ENCODE peak calls at places on chromosomes 7 and 10, in nine cellular contexts. One of them, this sample, is unnamed.

GRCh38 chr10:91740353-91740924 is 57.8 kb upstream of the TNKS2 start:
- DNase-seq in neural progenitor cell: no peak
- DNase-seq in Peyer's patch: no peak
- DNase-seq in ovary: no peak
- DNase-seq in kidney: peak
- DNase-seq in fibroblast of the aortic adventitia: no peak
- DNase-seq in pancreas: no peak
- DNase-seq in lower leg skin: no peak
- DNase-seq in dorsolateral prefrontal cortex: no peak
- DNase-seq in this sample: no peak

GRCh38 chr7:498678-499641 is 20.7 kb downstream of the PDGFA start:
- DNase-seq in neural progenitor cell: no peak
- DNase-seq in Peyer's patch: no peak
- DNase-seq in ovary: no peak
- DNase-seq in kidney: peak
- DNase-seq in fibroblast of the aortic adventitia: peak
- DNase-seq in pancreas: peak
- DNase-seq in lower leg skin: no peak
- DNase-seq in dorsolateral prefrontal cortex: no peak
- DNase-seq in this sample: no peak

GRCh38 chr10:80541144-80541750 is 3.5 kb downstream of the SH2D4B start:
- DNase-seq in neural progenitor cell: no peak
- DNase-seq in Peyer's patch: no peak
- DNase-seq in ovary: no peak
- DNase-seq in kidney: no peak
- DNase-seq in fibroblast of the aortic adventitia: no peak
- DNase-seq in pancreas: no peak
- DNase-seq in lower leg skin: peak
- DNase-seq in dorsolateral prefrontal cortex: peak
- DNase-seq in this sample: no peak

GRCh38 chr7:6234384-6234783 is 38.0 kb downstream of the CYTH3 start:
- DNase-seq in neural progenitor cell: no peak
- DNase-seq in Peyer's patch: no peak
- DNase-seq in ovary: no peak
- DNase-seq in kidney: no peak
- DNase-seq in fibroblast of the aortic adventitia: no peak
- DNase-seq in pancreas: no peak
- DNase-seq in lower leg skin: no peak
- DNase-seq in dorsolateral prefrontal cortex: no peak
- DNase-seq in this sample: no peak

GRCh38 chr7:15685358-15686181 is 913 bp downstream of the MEOX2 start:
- DNase-seq in neural progenitor cell: peak
- DNase-seq in Peyer's patch: no peak
- DNase-seq in ovary: peak
- DNase-seq in kidney: peak
- DNase-seq in fibroblast of the aortic adventitia: peak
- DNase-seq in pancreas: no peak
- DNase-seq in lower leg skin: peak
- DNase-seq in dorsolateral prefrontal cortex: no peak
- DNase-seq in this sample: peak

GRCh38 chr10:14545827-14546226 is 215.1 kb upstream of the FRMD4A start:
- DNase-seq in neural progenitor cell: no peak
- DNase-seq in Peyer's patch: no peak
- DNase-seq in ovary: no peak
- DNase-seq in kidney: no peak
- DNase-seq in fibroblast of the aortic adventitia: peak
- DNase-seq in pancreas: no peak
- DNase-seq in lower leg skin: no peak
- DNase-seq in dorsolateral prefrontal cortex: no peak
- DNase-seq in this sample: peak

GRCh38 chr7:33903770-33904679 is 1.3 kb upstream of the BMPER start:
- DNase-seq in neural progenitor cell: peak
- DNase-seq in Peyer's patch: peak
- DNase-seq in ovary: peak
- DNase-seq in kidney: peak
- DNase-seq in fibroblast of the aortic adventitia: peak
- DNase-seq in pancreas: no peak
- DNase-seq in lower leg skin: no peak
- DNase-seq in dorsolateral prefrontal cortex: peak
- DNase-seq in this sample: peak

GRCh38 chr7:20407585-20408466 is 77.1 kb downstream of the ITGB8 start:
- DNase-seq in neural progenitor cell: peak
- DNase-seq in Peyer's patch: no peak
- DNase-seq in ovary: peak
- DNase-seq in kidney: peak
- DNase-seq in fibroblast of the aortic adventitia: peak
- DNase-seq in pancreas: peak
- DNase-seq in lower leg skin: no peak
- DNase-seq in dorsolateral prefrontal cortex: no peak
- DNase-seq in this sample: peak

GRCh38 chr7:45872116-45873034 is 507 bp downstream of the CCDC201 start:
- DNase-seq in neural progenitor cell: peak
- DNase-seq in Peyer's patch: no peak
- DNase-seq in ovary: no peak
- DNase-seq in kidney: no peak
- DNase-seq in fibroblast of the aortic adventitia: no peak
- DNase-seq in pancreas: no peak
- DNase-seq in lower leg skin: peak
- DNase-seq in dorsolateral prefrontal cortex: no peak
- DNase-seq in this sample: peak

GRCh38 chr7:91973632-91974031 is 33.0 kb downstream of the AKAP9 start:
- DNase-seq in neural progenitor cell: no peak
- DNase-seq in Peyer's patch: no peak
- DNase-seq in ovary: no peak
- DNase-seq in kidney: no peak
- DNase-seq in fibroblast of the aortic adventitia: no peak
- DNase-seq in pancreas: no peak
- DNase-seq in lower leg skin: no peak
- DNase-seq in dorsolateral prefrontal cortex: no peak
- DNase-seq in this sample: no peak

GRCh38 chr7:146655928-146656797 is 539.6 kb downstream of the CNTNAP2 start:
- DNase-seq in neural progenitor cell: no peak
- DNase-seq in Peyer's patch: no peak
- DNase-seq in ovary: no peak
- DNase-seq in kidney: no peak
- DNase-seq in fibroblast of the aortic adventitia: no peak
- DNase-seq in pancreas: peak
- DNase-seq in lower leg skin: no peak
- DNase-seq in dorsolateral prefrontal cortex: no peak
- DNase-seq in this sample: no peak

GRCh38 chr7:3480197-3480596 is 179.1 kb downstream of the SDK1 start:
- DNase-seq in neural progenitor cell: no peak
- DNase-seq in Peyer's patch: no peak
- DNase-seq in ovary: no peak
- DNase-seq in kidney: no peak
- DNase-seq in fibroblast of the aortic adventitia: no peak
- DNase-seq in pancreas: no peak
- DNase-seq in lower leg skin: no peak
- DNase-seq in dorsolateral prefrontal cortex: no peak
- DNase-seq in this sample: no peak

GRCh38 chr7:3481435-3481834 is 180.4 kb downstream of the SDK1 start:
- DNase-seq in neural progenitor cell: no peak
- DNase-seq in Peyer's patch: no peak
- DNase-seq in ovary: no peak
- DNase-seq in kidney: no peak
- DNase-seq in fibroblast of the aortic adventitia: no peak
- DNase-seq in pancreas: no peak
- DNase-seq in lower leg skin: no peak
- DNase-seq in dorsolateral prefrontal cortex: no peak
- DNase-seq in this sample: no peak

DNA sequence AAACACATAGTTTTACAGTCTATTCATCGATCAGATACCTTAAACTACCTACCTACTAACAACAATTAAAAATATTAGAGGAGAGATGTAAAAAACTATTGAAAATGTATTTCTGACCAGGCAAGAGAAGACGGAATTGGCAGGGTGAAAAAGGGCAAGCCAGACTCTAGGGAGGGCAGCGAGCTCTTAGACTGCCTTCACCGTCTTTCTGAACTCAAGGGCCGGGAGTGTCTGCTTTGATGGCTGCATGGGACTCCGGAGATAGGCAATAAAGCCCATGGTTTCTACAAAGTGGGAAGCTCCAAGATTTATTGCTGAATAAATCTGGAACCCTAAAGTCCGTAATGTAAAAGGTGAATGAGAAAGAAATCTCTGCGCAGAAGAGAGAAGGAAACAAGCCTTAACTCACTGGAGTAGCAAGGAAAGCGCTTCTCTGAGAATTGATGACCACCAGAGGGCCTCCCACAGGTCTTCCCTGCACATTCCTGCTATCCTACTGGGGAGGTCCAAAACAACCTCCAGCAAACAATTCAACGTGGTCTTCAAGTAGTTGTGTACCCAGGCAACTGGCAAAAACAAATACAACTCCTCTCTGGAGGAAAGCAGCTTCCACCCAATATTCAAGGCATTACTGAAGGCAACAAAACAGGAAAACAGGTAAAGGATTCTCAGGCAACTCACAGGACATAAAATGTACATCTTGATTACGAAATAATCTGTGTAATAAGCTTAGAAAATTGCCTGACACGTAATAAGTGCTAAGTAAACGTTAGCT is 181.3 kb downstream of the SDK1 start:
- DNase-seq in neural progenitor cell: peak
- DNase-seq in Peyer's patch: no peak
- DNase-seq in ovary: no peak
- DNase-seq in kidney: no peak
- DNase-seq in fibroblast of the aortic adventitia: peak
- DNase-seq in pancreas: peak
- DNase-seq in lower leg skin: no peak
- DNase-seq in dorsolateral prefrontal cortex: no peak
- DNase-seq in this sample: peak
- TF ChIP-seq CTCF in neural progenitor cell: peak
- TF ChIP-seq CTCF in Peyer's patch: no peak
- TF ChIP-seq CTCF in ovary: no peak
- TF ChIP-seq CTCF in kidney: peak
- TF ChIP-seq CTCF in fibroblast of the aortic adventitia: peak
- TF ChIP-seq CTCF in pancreas: no peak
- TF ChIP-seq CTCF in lower leg skin: no peak
- TF ChIP-seq CTCF in dorsolateral prefrontal cortex: peak
- TF ChIP-seq CTCF in this sample: peak

GRCh38 chr7:158824028-158824427 is 5.3 kb downstream of the ESYT2 start:
- DNase-seq in neural progenitor cell: no peak
- DNase-seq in Peyer's patch: peak
- DNase-seq in ovary: no peak
- DNase-seq in kidney: no peak
- DNase-seq in fibroblast of the aortic adventitia: no peak
- DNase-seq in pancreas: no peak
- DNase-seq in lower leg skin: no peak
- DNase-seq in dorsolateral prefrontal cortex: no peak
- DNase-seq in this sample: no peak
- H3K4me3 ChIP-seq in neural progenitor cell: no peak
- H3K4me3 ChIP-seq in Peyer's patch: no peak
- H3K4me3 ChIP-seq in ovary: no peak
- H3K4me3 ChIP-seq in kidney: no peak
- H3K4me3 ChIP-seq in fibroblast of the aortic adventitia: no peak
- H3K4me3 ChIP-seq in pancreas: no peak
- H3K4me3 ChIP-seq in lower leg skin: no peak
- H3K4me3 ChIP-seq in dorsolateral prefrontal cortex: no peak
- H3K4me3 ChIP-seq in this sample: no peak

DNA sequence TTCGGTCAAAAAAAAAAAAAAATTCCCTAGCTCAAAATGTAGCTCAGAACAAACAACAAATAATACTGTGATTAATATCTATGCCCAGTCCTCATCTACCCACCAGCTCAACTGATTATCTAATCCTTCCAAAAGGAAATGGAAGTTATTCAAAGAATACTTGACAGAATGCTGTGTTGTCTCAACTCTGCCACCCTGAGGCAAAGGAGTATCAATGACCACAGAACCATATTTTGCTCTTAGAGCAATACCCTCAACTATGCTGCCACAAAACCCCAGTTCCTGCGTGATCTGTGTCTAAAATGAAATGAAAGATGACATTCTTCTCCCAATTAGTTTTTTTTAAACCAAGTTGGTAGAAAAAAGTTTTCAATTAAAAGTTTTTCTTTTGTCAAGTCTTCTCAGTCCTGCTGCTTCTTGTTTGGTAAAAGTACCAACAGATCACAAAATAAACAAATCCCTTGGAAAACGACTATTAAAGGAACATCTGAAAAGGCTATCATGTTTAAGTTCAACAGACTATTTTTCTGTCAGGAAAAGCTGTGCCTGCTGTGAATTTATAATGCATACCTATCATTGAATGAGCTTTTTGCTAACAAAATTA is 21.6 kb downstream of the RBM28 start:
- DNase-seq in neural progenitor cell: peak
- DNase-seq in Peyer's patch: no peak
- DNase-seq in ovary: no peak
- DNase-seq in kidney: no peak
- DNase-seq in fibroblast of the aortic adventitia: peak
- DNase-seq in pancreas: no peak
- DNase-seq in lower leg skin: no peak
- DNase-seq in dorsolateral prefrontal cortex: no peak
- DNase-seq in this sample: peak
- TF ChIP-seq CTCF in neural progenitor cell: peak
- TF ChIP-seq CTCF in Peyer's patch: peak
- TF ChIP-seq CTCF in ovary: no peak
- TF ChIP-seq CTCF in kidney: peak
- TF ChIP-seq CTCF in fibroblast of the aortic adventitia: peak
- TF ChIP-seq CTCF in pancreas: no peak
- TF ChIP-seq CTCF in lower leg skin: no peak
- TF ChIP-seq CTCF in dorsolateral prefrontal cortex: peak
- TF ChIP-seq CTCF in this sample: peak

GRCh38 chr10:73117976-73118743 is 7.9 kb downstream of the NUDT13 start:
- DNase-seq in neural progenitor cell: no peak
- DNase-seq in Peyer's patch: no peak
- DNase-seq in ovary: no peak
- DNase-seq in kidney: no peak
- DNase-seq in fibroblast of the aortic adventitia: peak
- DNase-seq in pancreas: no peak
- DNase-seq in lower leg skin: no peak
- DNase-seq in dorsolateral prefrontal cortex: no peak
- DNase-seq in this sample: peak
- H3K4me3 ChIP-seq in neural progenitor cell: no peak
- H3K4me3 ChIP-seq in Peyer's patch: no peak
- H3K4me3 ChIP-seq in ovary: no peak
- H3K4me3 ChIP-seq in kidney: no peak
- H3K4me3 ChIP-seq in fibroblast of the aortic adventitia: no peak
- H3K4me3 ChIP-seq in pancreas: no peak
- H3K4me3 ChIP-seq in lower leg skin: no peak
- H3K4me3 ChIP-seq in dorsolateral prefrontal cortex: no peak
- H3K4me3 ChIP-seq in this sample: no peak

DNA sequence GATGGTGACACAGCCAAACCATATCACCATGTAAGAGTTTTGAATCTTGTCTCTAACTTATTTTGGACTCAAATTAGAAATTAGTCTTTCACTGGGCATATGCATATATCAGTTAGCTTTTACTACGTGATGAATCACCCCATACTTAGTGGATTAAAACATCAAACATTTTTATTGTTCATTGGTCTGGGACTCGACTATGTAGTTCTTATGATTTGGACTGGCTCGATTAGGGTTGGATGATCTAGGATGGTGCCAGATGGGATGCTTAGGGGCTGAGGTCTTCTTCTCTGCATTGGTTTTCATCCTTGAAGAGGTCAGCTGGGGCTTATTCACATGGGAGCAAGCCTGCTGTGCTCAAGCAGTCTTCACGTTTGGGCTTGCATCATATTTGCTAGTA is 264.9 kb downstream of the EXOC4 start:
- DNase-seq in neural progenitor cell: no peak
- DNase-seq in Peyer's patch: no peak
- DNase-seq in ovary: no peak
- DNase-seq in kidney: no peak
- DNase-seq in fibroblast of the aortic adventitia: no peak
- DNase-seq in pancreas: no peak
- DNase-seq in lower leg skin: no peak
- DNase-seq in dorsolateral prefrontal cortex: no peak
- DNase-seq in this sample: no peak
- TF ChIP-seq CTCF in neural progenitor cell: no peak
- TF ChIP-seq CTCF in Peyer's patch: no peak
- TF ChIP-seq CTCF in ovary: no peak
- TF ChIP-seq CTCF in kidney: no peak
- TF ChIP-seq CTCF in fibroblast of the aortic adventitia: no peak
- TF ChIP-seq CTCF in pancreas: no peak
- TF ChIP-seq CTCF in lower leg skin: no peak
- TF ChIP-seq CTCF in dorsolateral prefrontal cortex: no peak
- TF ChIP-seq CTCF in this sample: no peak

This sample was measured in epithelial cell of esophagus.